ENCODE peak calls at places on chromosomes 13 and 19, in seven cellular contexts. V is natural killer cell; F is hypothalamus; I is islet precursor cell; B is osteocyte; J is activated CD4-positive, CD25-positive, alpha-beta regulatory T cell treated with anti-CD3 and anti-CD28 coated beads, Interleukin-2, amount 50 U/mL, for 16 hours; Q is activated naive CD4-positive, alpha-beta T cell. K is an unnamed sample.
A peak's percentile ranks its signal among the peaks of the same experiment; 100 is the strongest.

GRCh38 chr13:28449826-28450773 is 44.8 kb downstream of the FLT1 start:
- DNase-seq in V (no peak), F (no peak), I (no peak), B (no peak), J (no peak), Q (no peak), K (no peak)

GRCh38 chr19:38669532-38669931 is 22.1 kb downstream of the ACTN4 start:
- DNase-seq in V (peak; percentile 48), F (no peak), I (no peak), B (no peak), J (no peak), Q (no peak), K (no peak)

GRCh38 chr19:53576941-53577653 is 39.2 kb downstream of the ZNF331 start:
- DNase-seq in V (no peak), F (no peak), I (no peak), B (no peak), J (no peak), Q (no peak), K (no peak)

GRCh38 chr13:36369268-36370107 is 23.3 kb upstream of the SPART start:
- DNase-seq in V (no peak), F (no peak), I (no peak), B (no peak), J (no peak), Q (no peak), K (no peak)

GRCh38 chr13:51726446-51727185 is 77.3 kb downstream of the DHRS12 start:
- DNase-seq in V (no peak), F (no peak), I (no peak), B (no peak), J (no peak), Q (no peak), K (no peak)

GRCh38 chr19:34574704-34575103 is 93.1 kb downstream of the WTIP start:
- DNase-seq in V (no peak), F (no peak), I (no peak), B (no peak), J (no peak), Q (no peak), K (no peak)

GRCh38 chr13:68056816-68057710 is 826.9 kb upstream of the PCDH9 start:
- DNase-seq in V (no peak), F (no peak), I (no peak), B (no peak), J (no peak), Q (no peak), K (no peak)

GRCh38 chr19:2213799-2214198 is 22.3 kb downstream of the PLEKHJ1 start:
- DNase-seq in V (no peak), F (peak; percentile 19), I (no peak), B (no peak), J (no peak), Q (no peak), K (peak; percentile 36)

GRCh38 chr19:35112995-35113693 is 2.5 kb upstream of the FXYD3 start:
- DNase-seq in V (no peak), F (no peak), I (no peak), B (no peak), J (no peak), Q (no peak), K (no peak)

GRCh38 chr13:37097008-37097579 is 8.4 kb downstream of the CSNK1A1L start:
- DNase-seq in V (no peak), F (no peak), I (no peak), B (no peak), J (no peak), Q (no peak), K (no peak)

GRCh38 chr13:106794131-106794530 is 226.2 kb upstream of the ARGLU1 start:
- DNase-seq in V (no peak), F (no peak), I (no peak), B (no peak), J (no peak), Q (no peak), K (no peak)

GRCh38 chr13:73913043-73913740 is 221.0 kb downstream of the KLF12 start:
- DNase-seq in V (no peak), F (no peak), I (peak; percentile 68), B (no peak), J (no peak), Q (no peak), K (no peak)

GRCh38 chr13:24341439-24341838 is 32.1 kb downstream of the C1QTNF9 start:
- DNase-seq in V (no peak), F (no peak), I (no peak), B (no peak), J (no peak), Q (no peak), K (no peak)

GRCh38 chr13:112469071-112469745 is 93.1 kb downstream of the SPACA7 start:
- DNase-seq in V (no peak), F (no peak), I (peak; percentile 43), B (no peak), J (no peak), Q (no peak), K (no peak)

GRCh38 chr13:39712626-39713025 is 57.2 kb downstream of the COG6 start:
- DNase-seq in V (no peak), F (no peak), I (no peak), B (no peak), J (no peak), Q (no peak), K (no peak)

GRCh38 chr19:1019980-1020867 is 699 bp downstream of the TMEM259 start:
- DNase-seq in V (peak; percentile 43), F (peak; percentile 30), I (no peak), B (no peak), J (no peak), Q (no peak), K (no peak)

GRCh38 chr19:49565261-49565660 is 15.1 kb downstream of the NOSIP start:
- DNase-seq in V (no peak), F (no peak), I (no peak), B (no peak), J (no peak), Q (no peak), K (no peak)

GRCh38 chr13:110107568-110108347 is 199.2 kb downstream of the COL4A1 start:
- DNase-seq in V (no peak), F (no peak), I (no peak), B (no peak), J (no peak), Q (no peak), K (peak; percentile 6)

K was measured in anterior cingulate cortex.